ENCODE peak calls at places on chromosomes 16 and 17, in five cellular contexts. One of them, this sample, is unnamed.

GRCh38 chr16:57528499-57529323 is 7.7 kb downstream of the CCDC102A start:
- DNase-seq in Right ventricle myocardium superior: peak
- DNase-seq in anterior cingulate cortex: no peak
- DNase-seq in memory B cell: no peak
- DNase-seq in activated CD4-positive, alpha-beta memory T cell treated with anti-CD3 and anti-CD28 coated beads, Interleukin-2, amount 10 ng/mL, durations not matched to agents 7 days and 5 days: no peak
- DNase-seq in this sample: no peak

GRCh38 chr17:55381017-55381770 is 40.4 kb downstream of the MMD start:
- DNase-seq in Right ventricle myocardium superior: no peak
- DNase-seq in anterior cingulate cortex: no peak
- DNase-seq in memory B cell: no peak
- DNase-seq in activated CD4-positive, alpha-beta memory T cell treated with anti-CD3 and anti-CD28 coated beads, Interleukin-2, amount 10 ng/mL, durations not matched to agents 7 days and 5 days: no peak
- DNase-seq in this sample: no peak

GRCh38 chr16:84502581-84502980 is 1.9 kb downstream of the MEAK7 start:
- DNase-seq in Right ventricle myocardium superior: peak
- DNase-seq in anterior cingulate cortex: no peak
- DNase-seq in memory B cell: no peak
- DNase-seq in activated CD4-positive, alpha-beta memory T cell treated with anti-CD3 and anti-CD28 coated beads, Interleukin-2, amount 10 ng/mL, durations not matched to agents 7 days and 5 days: no peak
- DNase-seq in this sample: no peak

GRCh38 chr17:71460943-71461342 is 659.9 kb upstream of the SOX9 start:
- DNase-seq in Right ventricle myocardium superior: no peak
- DNase-seq in anterior cingulate cortex: no peak
- DNase-seq in memory B cell: no peak
- DNase-seq in activated CD4-positive, alpha-beta memory T cell treated with anti-CD3 and anti-CD28 coated beads, Interleukin-2, amount 10 ng/mL, durations not matched to agents 7 days and 5 days: no peak
- DNase-seq in this sample: no peak

GRCh38 chr17:39380144-39380543 is 21.3 kb downstream of the FBXL20 start:
- DNase-seq in Right ventricle myocardium superior: no peak
- DNase-seq in anterior cingulate cortex: no peak
- DNase-seq in memory B cell: no peak
- DNase-seq in activated CD4-positive, alpha-beta memory T cell treated with anti-CD3 and anti-CD28 coated beads, Interleukin-2, amount 10 ng/mL, durations not matched to agents 7 days and 5 days: no peak
- DNase-seq in this sample: no peak

GRCh38 chr17:61410555-61411089 is 11.0 kb downstream of the TBX2 start:
- DNase-seq in Right ventricle myocardium superior: peak
- DNase-seq in anterior cingulate cortex: no peak
- DNase-seq in memory B cell: peak
- DNase-seq in activated CD4-positive, alpha-beta memory T cell treated with anti-CD3 and anti-CD28 coated beads, Interleukin-2, amount 10 ng/mL, durations not matched to agents 7 days and 5 days: peak
- DNase-seq in this sample: peak

GRCh38 chr16:11597737-11598136 is 11.0 kb upstream of the LITAF start:
- DNase-seq in Right ventricle myocardium superior: no peak
- DNase-seq in anterior cingulate cortex: no peak
- DNase-seq in memory B cell: no peak
- DNase-seq in activated CD4-positive, alpha-beta memory T cell treated with anti-CD3 and anti-CD28 coated beads, Interleukin-2, amount 10 ng/mL, durations not matched to agents 7 days and 5 days: no peak
- DNase-seq in this sample: no peak

GRCh38 chr17:79993390-79994221 is 42.1 kb downstream of the TBC1D16 start:
- DNase-seq in Right ventricle myocardium superior: peak
- DNase-seq in anterior cingulate cortex: no peak
- DNase-seq in memory B cell: no peak
- DNase-seq in activated CD4-positive, alpha-beta memory T cell treated with anti-CD3 and anti-CD28 coated beads, Interleukin-2, amount 10 ng/mL, durations not matched to agents 7 days and 5 days: peak
- DNase-seq in this sample: peak

GRCh38 chr16:56107944-56108583 is 83.2 kb upstream of the GNAO1 start:
- DNase-seq in Right ventricle myocardium superior: no peak
- DNase-seq in anterior cingulate cortex: peak
- DNase-seq in memory B cell: no peak
- DNase-seq in activated CD4-positive, alpha-beta memory T cell treated with anti-CD3 and anti-CD28 coated beads, Interleukin-2, amount 10 ng/mL, durations not matched to agents 7 days and 5 days: no peak
- DNase-seq in this sample: no peak

GRCh38 chr16:73710526-73710925 is 586.1 kb upstream of the PSMD7 start:
- DNase-seq in Right ventricle myocardium superior: no peak
- DNase-seq in anterior cingulate cortex: no peak
- DNase-seq in memory B cell: no peak
- DNase-seq in activated CD4-positive, alpha-beta memory T cell treated with anti-CD3 and anti-CD28 coated beads, Interleukin-2, amount 10 ng/mL, durations not matched to agents 7 days and 5 days: no peak
- DNase-seq in this sample: no peak

GRCh38 chr17:40753804-40754203 is 1.3 kb downstream of the KRT25 start:
- DNase-seq in Right ventricle myocardium superior: no peak
- DNase-seq in anterior cingulate cortex: no peak
- DNase-seq in memory B cell: no peak
- DNase-seq in activated CD4-positive, alpha-beta memory T cell treated with anti-CD3 and anti-CD28 coated beads, Interleukin-2, amount 10 ng/mL, durations not matched to agents 7 days and 5 days: no peak
- DNase-seq in this sample: no peak

GRCh38 chr17:82477934-82478333 is 19.4 kb downstream of the NARF start:
- DNase-seq in Right ventricle myocardium superior: no peak
- DNase-seq in anterior cingulate cortex: no peak
- DNase-seq in memory B cell: no peak
- DNase-seq in activated CD4-positive, alpha-beta memory T cell treated with anti-CD3 and anti-CD28 coated beads, Interleukin-2, amount 10 ng/mL, durations not matched to agents 7 days and 5 days: peak
- DNase-seq in this sample: no peak

GRCh38 chr17:41486809-41487530 is 2.7 kb downstream of the KRT36 start:
- DNase-seq in Right ventricle myocardium superior: peak
- DNase-seq in anterior cingulate cortex: no peak
- DNase-seq in memory B cell: peak
- DNase-seq in activated CD4-positive, alpha-beta memory T cell treated with anti-CD3 and anti-CD28 coated beads, Interleukin-2, amount 10 ng/mL, durations not matched to agents 7 days and 5 days: peak
- DNase-seq in this sample: no peak

GRCh38 chr16:3509470-3509928 is 8.7 kb downstream of the CLUAP1 start:
- DNase-seq in Right ventricle myocardium superior: no peak
- DNase-seq in anterior cingulate cortex: no peak
- DNase-seq in memory B cell: no peak
- DNase-seq in activated CD4-positive, alpha-beta memory T cell treated with anti-CD3 and anti-CD28 coated beads, Interleukin-2, amount 10 ng/mL, durations not matched to agents 7 days and 5 days: peak
- DNase-seq in this sample: no peak

GRCh38 chr16:67278773-67279295 is 498 bp upstream of the PLEKHG4 start:
- DNase-seq in Right ventricle myocardium superior: no peak
- DNase-seq in anterior cingulate cortex: no peak
- DNase-seq in memory B cell: peak
- DNase-seq in activated CD4-positive, alpha-beta memory T cell treated with anti-CD3 and anti-CD28 coated beads, Interleukin-2, amount 10 ng/mL, durations not matched to agents 7 days and 5 days: peak
- DNase-seq in this sample: no peak

GRCh38 chr17:79429864-79430494 is 180.9 kb downstream of the RBFOX3 start:
- DNase-seq in Right ventricle myocardium superior: no peak
- DNase-seq in anterior cingulate cortex: no peak
- DNase-seq in memory B cell: no peak
- DNase-seq in activated CD4-positive, alpha-beta memory T cell treated with anti-CD3 and anti-CD28 coated beads, Interleukin-2, amount 10 ng/mL, durations not matched to agents 7 days and 5 days: no peak
- DNase-seq in this sample: no peak

GRCh38 chr17:49193513-49194296 is 16.7 kb downstream of the GNGT2 start:
- DNase-seq in Right ventricle myocardium superior: no peak
- DNase-seq in anterior cingulate cortex: peak
- DNase-seq in memory B cell: peak
- DNase-seq in activated CD4-positive, alpha-beta memory T cell treated with anti-CD3 and anti-CD28 coated beads, Interleukin-2, amount 10 ng/mL, durations not matched to agents 7 days and 5 days: peak
- DNase-seq in this sample: no peak

GRCh38 chr16:24537474-24538337 is 1.7 kb upstream of the RBBP6 start:
- DNase-seq in Right ventricle myocardium superior: no peak
- DNase-seq in anterior cingulate cortex: no peak
- DNase-seq in memory B cell: no peak
- DNase-seq in activated CD4-positive, alpha-beta memory T cell treated with anti-CD3 and anti-CD28 coated beads, Interleukin-2, amount 10 ng/mL, durations not matched to agents 7 days and 5 days: no peak
- DNase-seq in this sample: no peak

GRCh38 chr16:89057738-89058137 is 35.9 kb upstream of the ACSF3 start:
- DNase-seq in Right ventricle myocardium superior: no peak
- DNase-seq in anterior cingulate cortex: no peak
- DNase-seq in memory B cell: no peak
- DNase-seq in activated CD4-positive, alpha-beta memory T cell treated with anti-CD3 and anti-CD28 coated beads, Interleukin-2, amount 10 ng/mL, durations not matched to agents 7 days and 5 days: no peak
- DNase-seq in this sample: no peak

GRCh38 chr16:48128769-48129168 is 27.0 kb downstream of the ABCC12 start:
- DNase-seq in Right ventricle myocardium superior: no peak
- DNase-seq in anterior cingulate cortex: no peak
- DNase-seq in memory B cell: no peak
- DNase-seq in activated CD4-positive, alpha-beta memory T cell treated with anti-CD3 and anti-CD28 coated beads, Interleukin-2, amount 10 ng/mL, durations not matched to agents 7 days and 5 days: no peak
- DNase-seq in this sample: no peak

GRCh38 chr16:75188832-75189477 is 18.0 kb downstream of the CTRB2 start:
- DNase-seq in Right ventricle myocardium superior: no peak
- DNase-seq in anterior cingulate cortex: no peak
- DNase-seq in memory B cell: no peak
- DNase-seq in activated CD4-positive, alpha-beta memory T cell treated with anti-CD3 and anti-CD28 coated beads, Interleukin-2, amount 10 ng/mL, durations not matched to agents 7 days and 5 days: no peak
- DNase-seq in this sample: no peak

This sample was measured in substantia nigra.